ENCODE peak calls at places on chromosomes 11 and 22, in four cellular contexts. H is WTC11, O is SK-N-SH, I is K562. M is an unnamed sample.

GRCh38 chr11:18368236-18368635 is 26.1 kb upstream of the LDHA start:
- DNase-seq in O (no peak), H (no peak), I (no peak), M (no peak)

GRCh38 chr11:108223449-108224149 is 732 bp downstream of the ATM start:
- DNase-seq in I (peak), O (no peak), H (no peak), M (no peak)

GRCh38 chr22:29700949-29701927 is 18.6 kb upstream of the CABP7 start:
- DNase-seq in H (peak), I (peak), O (peak), M (no peak)

GRCh38 chr22:26631282-26631681 is 9.5 kb downstream of the CRYBA4 start:
- DNase-seq in H (no peak), O (no peak), I (no peak), M (no peak)

GRCh38 chr11:63504933-63505586 is 824 bp upstream of the LGALS12 start:
- DNase-seq in I (no peak), O (no peak), H (no peak), M (no peak)

GRCh38 chr11:118194835-118195627 is 18.6 kb upstream of the SCN2B start:
- DNase-seq in H (no peak), I (no peak), O (no peak), M (no peak)

GRCh38 chr11:34397120-34397519 is 39.3 kb upstream of the ABTB2 start:
- DNase-seq in I (peak), H (no peak), O (peak), M (no peak)

GRCh38 chr11:7449841-7450214 is 35.5 kb upstream of the OLFML1 start:
- DNase-seq in H (no peak), I (no peak), O (no peak), M (no peak)

GRCh38 chr11:116373545-116373944 is 399.2 kb downstream of the BUD13 start:
- DNase-seq in H (no peak), O (no peak), I (no peak), M (no peak)

GRCh38 chr11:29534831-29535230 is 482.0 kb downstream of the KCNA4 start:
- DNase-seq in H (no peak), I (no peak), O (no peak), M (no peak)

GRCh38 chr11:4495487-4495886 is 13.0 kb downstream of the OR52K1 start:
- DNase-seq in I (no peak), O (no peak), H (no peak), M (no peak)

GRCh38 chr11:16606784-16607674 is 131.4 kb upstream of the C11orf58 start:
- DNase-seq in H (peak), O (peak), I (peak), M (no peak)

GRCh38 chr11:104451193-104451592 is 287.2 kb upstream of the PDGFD start:
- DNase-seq in I (no peak), H (no peak), O (no peak), M (no peak)
- TF ChIP-seq TEAD4 in I (no peak), H (no peak), O (no peak), M (no peak)

GRCh38 chr11:72445423-72445822 is 11.1 kb upstream of the CLPB start:
- DNase-seq in I (no peak), H (no peak), O (no peak), M (no peak)

GRCh38 chr11:72443016-72443415 is 8.7 kb upstream of the CLPB start:
- DNase-seq in I (no peak), O (no peak), H (no peak), M (no peak)

GRCh38 chr11:72451836-72452376 is 17.6 kb upstream of the CLPB start:
- DNase-seq in O (no peak), H (no peak), I (no peak), M (no peak)

GRCh38 chr11:72441647-72442267 is 7.4 kb upstream of the CLPB start:
- DNase-seq in I (no peak), H (no peak), O (no peak), M (no peak)

GRCh38 chr11:72446929-72447753 is 12.8 kb upstream of the CLPB start:
- DNase-seq in I (peak), H (no peak), O (peak), M (no peak)
- TF ChIP-seq TEAD4 in I (peak), H (no peak), O (no peak), M (no peak)

DNA sequence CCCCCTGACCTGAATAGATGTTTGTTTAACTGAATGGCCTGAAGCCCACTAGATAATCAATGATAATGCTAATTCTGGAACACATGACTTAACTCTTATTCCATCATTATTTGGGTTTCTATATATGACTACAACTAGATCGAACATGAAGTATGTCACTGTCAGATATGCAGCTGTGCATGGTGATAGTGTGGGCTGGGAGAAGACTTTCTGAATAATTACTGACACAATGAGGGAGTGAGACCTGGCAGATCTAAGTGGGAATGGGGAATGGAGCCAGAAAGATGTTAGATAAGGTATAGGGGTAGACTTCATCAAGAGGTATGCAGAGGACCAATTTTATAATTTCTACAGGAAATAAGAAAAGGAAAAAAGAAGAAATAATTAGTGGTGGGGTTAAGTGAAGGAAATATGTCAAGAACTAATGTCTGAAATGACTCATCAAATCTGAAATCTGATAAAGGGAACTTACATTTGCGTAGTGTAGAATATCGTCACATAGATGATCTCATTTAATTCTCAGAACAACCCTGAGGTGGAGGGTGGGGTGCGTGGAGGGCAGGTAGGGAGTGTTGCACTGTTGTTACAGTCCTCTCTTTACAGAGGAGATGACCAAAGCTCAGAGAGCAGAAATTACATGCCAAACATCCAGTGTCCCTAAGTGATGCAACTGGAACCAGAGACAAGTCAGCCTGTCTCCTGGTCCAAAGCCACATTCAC is 68.2 kb upstream of the EED start:
- DNase-seq in I (peak), O (no peak), H (no peak), M (no peak)
- TF ChIP-seq TEAD4 in I (peak), O (no peak), H (no peak), M (no peak)

DNA sequence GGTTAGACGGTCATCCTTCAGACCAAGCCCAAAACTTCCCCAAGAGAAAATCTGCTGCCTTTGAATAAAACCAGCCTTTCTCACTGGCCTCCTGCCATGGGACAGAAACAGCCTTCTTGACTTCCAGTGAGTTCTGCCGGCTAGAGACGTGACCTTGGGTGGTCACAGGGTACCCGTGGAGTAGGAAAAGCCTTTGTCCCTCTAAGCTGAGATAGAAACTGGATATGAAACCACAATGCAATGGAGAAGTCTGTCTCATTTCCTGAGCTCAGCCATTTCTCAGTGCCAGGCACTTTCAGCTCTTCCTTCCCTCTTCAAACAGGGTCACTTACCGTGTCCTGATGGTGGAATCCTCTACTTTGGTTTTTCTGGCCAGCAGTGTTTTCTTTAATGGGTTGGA is 21.2 kb upstream of the YWHAH start:
- DNase-seq in I (no peak), H (no peak), O (no peak), M (no peak)
- TF ChIP-seq TEAD4 in I (no peak), H (no peak), O (no peak), M (no peak)

GRCh38 chr11:66459138-66459778 is 7.4 kb upstream of the PELI3 start:
- DNase-seq in H (no peak), I (no peak), O (no peak), M (no peak)
- TF ChIP-seq TEAD4 in H (no peak), I (no peak), O (no peak), M (no peak)

DNA sequence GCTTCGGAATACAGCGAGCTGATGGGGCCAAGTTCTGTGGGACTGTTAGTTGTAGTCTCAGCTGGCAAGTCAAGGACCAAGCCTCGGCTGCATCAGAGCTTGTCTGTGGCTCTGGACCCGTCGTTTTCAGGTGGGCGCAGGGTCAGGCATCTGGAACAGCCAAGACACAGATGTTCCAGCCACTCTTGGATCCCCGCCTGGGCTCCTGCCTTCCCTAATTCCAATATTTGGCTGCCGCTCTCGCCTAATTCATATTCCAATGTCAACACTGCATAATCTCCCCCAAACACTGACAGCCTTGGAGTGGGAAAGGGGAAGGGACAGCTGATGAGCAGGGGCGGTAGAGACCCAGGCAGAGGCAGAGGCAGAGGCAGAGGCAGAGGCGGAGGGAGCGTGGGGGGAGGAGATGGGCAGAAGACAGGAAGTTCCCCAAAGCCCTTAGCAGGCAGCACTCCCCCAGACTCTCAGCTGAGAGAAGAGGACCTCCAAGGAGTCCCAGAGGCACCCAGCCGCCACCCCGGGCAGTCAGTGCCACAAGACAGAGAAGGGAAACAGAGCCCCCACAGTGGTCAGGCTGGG is 49.6 kb upstream of the SLC35C1 start:
- DNase-seq in O (no peak), H (no peak), I (no peak), M (no peak)
- TF ChIP-seq TEAD4 in O (no peak), H (no peak), I (no peak), M (no peak)

GRCh38 chr11:23124996-23125395 is 264.7 kb upstream of the CCDC179 start:
- DNase-seq in I (no peak), O (no peak), H (no peak), M (no peak)

GRCh38 chr11:23127706-23128105 is 267.4 kb upstream of the CCDC179 start:
- DNase-seq in O (no peak), I (no peak), H (no peak), M (no peak)

GRCh38 chr11:23123766-23124165 is 263.5 kb upstream of the CCDC179 start:
- DNase-seq in I (no peak), O (no peak), H (no peak), M (no peak)

GRCh38 chr11:23124249-23124648 is 264.0 kb upstream of the CCDC179 start:
- DNase-seq in O (no peak), H (no peak), I (no peak), M (no peak)
- TF ChIP-seq TEAD4 in O (no peak), H (no peak), I (no peak), M (no peak)

GRCh38 chr11:12169822-12170221 is 59.4 kb downstream of the MICAL2 start:
- DNase-seq in I (no peak), O (no peak), H (no peak), M (no peak)

GRCh38 chr11:12165237-12165875 is 55.0 kb downstream of the MICAL2 start:
- DNase-seq in O (no peak), I (no peak), H (no peak), M (no peak)

GRCh38 chr11:12166299-12167092 is 56.1 kb downstream of the MICAL2 start:
- DNase-seq in I (no peak), H (no peak), O (no peak), M (no peak)

GRCh38 chr11:12168114-12168513 is 57.7 kb downstream of the MICAL2 start:
- DNase-seq in H (no peak), I (no peak), O (no peak), M (no peak)

DNA sequence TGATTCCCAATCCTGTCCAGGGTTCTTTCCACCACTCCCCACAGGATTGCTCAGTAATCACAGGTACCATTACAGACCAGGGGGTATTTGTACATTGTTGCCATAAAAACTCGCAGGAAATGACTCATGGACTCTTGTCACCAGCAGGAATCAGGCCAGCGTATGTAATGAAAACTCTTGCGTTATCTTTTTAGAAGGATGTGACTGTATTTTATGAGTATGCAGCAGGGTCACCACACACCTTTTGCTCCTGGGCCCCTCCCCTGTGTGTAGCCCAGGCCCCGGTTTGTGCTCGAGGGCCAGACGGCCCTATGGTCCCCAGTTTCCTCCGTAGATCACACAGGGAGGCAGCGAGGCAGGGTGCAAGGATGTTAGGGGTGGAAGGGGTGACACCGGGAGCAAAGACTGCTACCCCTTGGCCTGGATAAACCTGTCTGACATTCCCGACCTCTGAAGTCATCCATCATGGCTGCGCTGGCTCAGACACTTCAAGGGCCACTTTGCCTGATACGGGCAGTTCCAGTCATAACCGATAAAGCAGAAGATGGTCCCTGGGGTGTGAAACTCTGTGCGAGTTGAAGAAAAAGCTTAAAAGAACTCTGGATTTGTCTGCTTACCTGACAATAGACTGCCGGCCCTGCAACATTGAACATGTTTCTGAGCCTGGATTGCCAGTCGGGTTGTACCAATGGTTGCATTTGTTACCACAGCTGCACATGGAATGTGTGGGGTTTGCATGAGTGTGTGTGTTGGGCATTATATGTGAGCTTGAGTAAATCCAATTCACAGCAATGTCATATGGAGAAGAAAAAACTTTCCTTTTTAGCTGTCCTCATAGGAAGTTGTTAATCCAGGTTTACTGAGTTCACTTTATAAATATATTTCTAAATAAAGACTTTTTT is 57.0 kb downstream of the MICAL2 start:
- DNase-seq in O (no peak), I (peak), H (no peak), M (no peak)
- TF ChIP-seq TEAD4 in O (peak), I (peak), H (no peak), M (no peak)

GRCh38 chr22:49965291-49966040 is 4.9 kb downstream of the PIM3 start:
- DNase-seq in O (peak), H (peak), I (no peak), M (peak)

GRCh38 chr22:49966041-49966715 is 5.6 kb downstream of the PIM3 start:
- DNase-seq in H (no peak), I (no peak), O (peak), M (no peak)

GRCh38 chr22:49967333-49968241 is 7.0 kb downstream of the PIM3 start:
- DNase-seq in O (peak), H (no peak), I (no peak), M (no peak)

GRCh38 chr22:49968313-49968830 is 7.8 kb downstream of the PIM3 start:
- DNase-seq in H (no peak), O (peak), I (no peak), M (peak)

DNA sequence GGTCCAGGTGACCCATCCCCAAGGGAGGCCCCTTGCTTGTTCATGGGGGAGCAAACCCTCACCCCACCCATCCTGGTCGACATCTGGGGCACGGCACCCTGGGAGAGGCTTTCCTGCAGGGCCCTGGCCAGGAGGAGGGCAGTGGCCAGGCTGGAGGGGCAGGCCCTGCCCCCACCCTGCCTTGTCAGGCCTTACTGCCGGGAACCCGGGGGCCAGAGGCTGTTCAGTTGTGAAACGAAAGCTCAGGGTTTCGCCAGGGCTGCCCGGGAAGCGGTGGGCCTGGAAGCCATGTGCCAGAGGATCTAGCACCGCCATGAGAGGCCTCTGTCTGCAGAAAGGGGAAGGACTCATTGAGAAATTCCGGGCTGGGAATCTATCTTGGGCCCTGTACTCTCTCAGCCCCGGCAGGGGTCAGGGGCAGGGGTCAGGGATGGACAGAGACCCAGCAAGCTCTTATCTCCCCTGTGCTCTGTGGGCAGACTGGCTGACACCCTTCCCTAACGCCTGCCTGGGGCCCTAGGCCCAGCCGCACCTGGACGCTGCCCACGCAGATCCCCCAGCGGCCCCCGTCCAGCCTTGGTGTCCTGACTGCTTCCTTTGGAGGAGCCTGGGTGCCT is 6.3 kb downstream of the PIM3 start:
- DNase-seq in O (peak), I (no peak), H (peak), M (no peak)
- TF ChIP-seq TEAD4 in O (no peak), I (peak), H (no peak), M (no peak)